ENCODE peak calls at places on chromosomes 7 and 10, in four cellular contexts. H, Y, K and J are unnamed samples.

GRCh38 chr10:3119796-3120459 is 52.6 kb downstream of the PFKP start:
- DNase-seq in H (no peak), Y (no peak), K (peak), J (no peak)

GRCh38 chr7:30933124-30933893 is 21.7 kb downstream of the AQP1 start:
- DNase-seq in H (no peak), Y (no peak), K (peak), J (no peak)

GRCh38 chr10:43689955-43690771 is 41.5 kb upstream of the ZNF32 start:
- DNase-seq in H (no peak), Y (no peak), K (peak), J (peak)

GRCh38 chr7:590731-591551 is 71.3 kb upstream of the PDGFA start:
- DNase-seq in H (no peak), Y (no peak), K (no peak), J (no peak)

GRCh38 chr7:30563326-30563942 is 31.2 kb upstream of the GARS1 start:
- DNase-seq in H (no peak), Y (no peak), K (no peak), J (no peak)

GRCh38 chr7:73738220-73738611 is 386 bp downstream of the ABHD11 start:
- DNase-seq in H (no peak), Y (no peak), K (peak), J (no peak)

GRCh38 chr10:44309939-44310761 is 74.7 kb downstream of the CXCL12 start:
- DNase-seq in H (no peak), Y (no peak), K (no peak), J (no peak)

GRCh38 chr10:124204726-124205125 is 111.3 kb upstream of the CHST15 start:
- DNase-seq in H (no peak), Y (no peak), K (no peak), J (no peak)

GRCh38 chr7:151110941-151111645 is 24.8 kb downstream of the AGAP3 start:
- DNase-seq in H (no peak), Y (no peak), K (peak), J (no peak)
- TF ChIP-seq CEBPB in H (no peak), Y (no peak), K (no peak), J (no peak)

GRCh38 chr10:65548046-65548445 is 1377.8 kb upstream of the LRRTM3 start:
- DNase-seq in H (no peak), Y (no peak), K (no peak), J (no peak)
- TF ChIP-seq EGR1 in H (no peak), Y (no peak), K (no peak), J (no peak)

DNA sequence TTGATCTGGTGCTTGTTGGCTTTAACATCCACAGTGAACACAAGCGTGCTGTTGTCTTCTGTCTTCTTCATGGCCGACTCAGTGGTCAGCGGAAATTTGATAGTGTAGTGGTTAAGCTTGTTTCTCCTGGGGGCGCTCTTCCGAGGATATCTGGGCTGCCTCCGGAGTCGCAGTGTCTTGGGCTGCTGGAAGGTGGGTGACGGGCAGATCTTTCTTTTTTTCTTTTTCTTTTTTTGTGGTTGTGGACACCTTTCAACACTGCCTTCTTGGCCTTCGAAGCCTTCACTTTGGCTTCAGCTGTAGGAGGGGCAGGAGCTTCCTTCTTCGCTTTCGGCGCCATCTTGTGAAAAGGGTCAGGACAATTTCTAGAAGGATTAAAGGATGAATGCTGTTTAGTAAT is 23.8 kb upstream of the RPA3 start:
- DNase-seq in H (no peak), Y (no peak), K (no peak), J (no peak)
- TF ChIP-seq ZNF274 in H (no peak), Y (no peak), K (no peak), J (no peak)

GRCh38 chr10:12191715-12192114 is 4.0 kb downstream of the NUDT5 start:
- DNase-seq in H (no peak), Y (no peak), K (no peak), J (no peak)
- TF ChIP-seq CEBPB in H (no peak), Y (no peak), K (no peak), J (no peak)

GRCh38 chr7:1676550-1677071 is 6.5 kb downstream of the ELFN1 start:
- DNase-seq in H (no peak), Y (no peak), K (no peak), J (no peak)
- TF ChIP-seq EGR1 in H (no peak), Y (no peak), K (no peak), J (no peak)

GRCh38 chr7:32415519-32415918 is 74.7 kb downstream of the LSM5 start:
- DNase-seq in H (no peak), Y (no peak), K (no peak), J (no peak)
- TF ChIP-seq ZNF274 in H (no peak), Y (no peak), K (no peak), J (no peak)

GRCh38 chr7:158759749-158760444 is 55.3 kb upstream of the NCAPG2 start:
- DNase-seq in H (no peak), Y (no peak), K (no peak), J (no peak)
- TF ChIP-seq CEBPB in H (no peak), Y (no peak), K (peak), J (no peak)

GRCh38 chr10:71595649-71596048 is 123.9 kb downstream of the C10orf105 start:
- DNase-seq in H (no peak), Y (no peak), K (no peak), J (no peak)
- TF ChIP-seq EGR1 in H (no peak), Y (no peak), K (no peak), J (no peak)

DNA sequence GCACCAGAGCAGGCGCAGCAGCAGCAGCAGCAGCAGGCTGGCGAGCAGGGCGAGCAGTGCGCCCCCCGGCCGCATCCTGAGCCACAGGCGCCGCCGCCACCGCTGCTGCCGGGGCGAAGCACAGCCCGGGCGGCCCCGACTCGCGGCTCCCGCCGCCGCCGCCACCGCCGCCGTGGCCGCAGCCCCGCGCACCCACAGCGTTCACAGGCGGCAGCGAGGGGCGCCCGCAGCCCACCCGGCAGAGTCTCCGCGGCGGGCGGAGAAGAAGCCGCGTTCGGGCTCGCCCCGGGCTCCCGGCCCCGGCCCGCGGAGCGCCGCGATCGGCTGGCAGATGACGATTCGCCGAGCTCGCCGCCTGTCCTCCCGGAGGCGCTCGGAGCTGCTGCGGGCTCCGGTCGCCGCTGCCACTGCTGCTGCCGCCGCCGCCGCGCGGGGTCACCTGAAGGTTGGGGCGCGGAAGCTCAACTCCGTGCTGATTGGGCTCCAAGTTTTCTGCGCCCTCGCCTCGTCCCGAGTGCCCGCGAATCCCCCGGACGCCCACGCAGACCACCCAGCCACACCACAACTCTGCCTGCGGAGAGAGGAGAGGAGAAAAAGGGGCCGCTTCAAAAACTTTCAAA is at the start of gene ST8SIA6:
- DNase-seq in H (no peak), Y (no peak), K (peak), J (no peak)
- TF ChIP-seq ZNF274 in H (no peak), Y (no peak), K (no peak), J (no peak)